ENCODE peak calls at places on chromosomes 7 and 10, in five cellular contexts. One of them, this sample, is unnamed.

GRCh38 chr7:116728413-116728812 is 56.4 kb downstream of the MET start:
- DNase-seq in upper lobe of right lung: no peak
- DNase-seq in body of pancreas: no peak
- DNase-seq in GM23338: no peak
- DNase-seq in Panc1: no peak
- DNase-seq in this sample: no peak

GRCh38 chr10:86969421-86970041 is 1.2 kb downstream of the ADIRF start:
- DNase-seq in upper lobe of right lung: no peak
- DNase-seq in body of pancreas: no peak
- DNase-seq in Panc1: no peak
- DNase-seq in GM23338: no peak
- DNase-seq in this sample: no peak

GRCh38 chr7:66167773-66168367 is 37.3 kb upstream of the TPST1 start:
- DNase-seq in body of pancreas: no peak
- DNase-seq in upper lobe of right lung: no peak
- DNase-seq in Panc1: peak; percentile 46
- DNase-seq in GM23338: no peak
- DNase-seq in this sample: no peak

GRCh38 chr7:3955026-3955425 is 654.0 kb downstream of the SDK1 start:
- DNase-seq in GM23338: no peak
- DNase-seq in upper lobe of right lung: no peak
- DNase-seq in Panc1: no peak
- DNase-seq in body of pancreas: no peak
- DNase-seq in this sample: no peak

GRCh38 chr10:101889256-101890210 is 45.9 kb upstream of the KCNIP2 start:
- DNase-seq in GM23338: peak; percentile 94
- DNase-seq in upper lobe of right lung: peak; percentile 71
- DNase-seq in body of pancreas: peak; percentile 73
- DNase-seq in Panc1: peak; percentile 53
- DNase-seq in this sample: peak; percentile 68

GRCh38 chr10:99906470-99906869 is 103.3 kb downstream of the DNMBP start:
- DNase-seq in body of pancreas: peak; percentile 17
- DNase-seq in upper lobe of right lung: no peak
- DNase-seq in Panc1: peak; percentile 42
- DNase-seq in GM23338: no peak
- DNase-seq in this sample: no peak

GRCh38 chr7:48004023-48004422 is 24.6 kb upstream of the HUS1 start:
- DNase-seq in GM23338: no peak
- DNase-seq in Panc1: no peak
- DNase-seq in upper lobe of right lung: no peak
- DNase-seq in body of pancreas: no peak
- DNase-seq in this sample: no peak

GRCh38 chr7:132735476-132735875 is 159.2 kb upstream of the PLXNA4 start:
- DNase-seq in body of pancreas: no peak
- DNase-seq in GM23338: no peak
- DNase-seq in upper lobe of right lung: no peak
- DNase-seq in Panc1: no peak
- DNase-seq in this sample: no peak

GRCh38 chr10:84258034-84258695 is 13.3 kb downstream of the RGR start:
- DNase-seq in Panc1: no peak
- DNase-seq in upper lobe of right lung: no peak
- DNase-seq in body of pancreas: no peak
- DNase-seq in GM23338: no peak
- DNase-seq in this sample: no peak

GRCh38 chr10:103852856-103853255 is 2.5 kb downstream of the SH3PXD2A start:
- DNase-seq in Panc1: no peak
- DNase-seq in GM23338: no peak
- DNase-seq in upper lobe of right lung: no peak
- DNase-seq in body of pancreas: no peak
- DNase-seq in this sample: no peak

GRCh38 chr7:651032-651728 is 75.3 kb upstream of the DNAAF5 start:
- DNase-seq in body of pancreas: no peak
- DNase-seq in Panc1: no peak
- DNase-seq in upper lobe of right lung: no peak
- DNase-seq in GM23338: no peak
- DNase-seq in this sample: no peak

GRCh38 chr10:43702213-43702935 is 53.7 kb upstream of the ZNF32 start:
- DNase-seq in upper lobe of right lung: peak; percentile 56
- DNase-seq in Panc1: no peak
- DNase-seq in body of pancreas: peak; percentile 61
- DNase-seq in GM23338: no peak
- DNase-seq in this sample: no peak

GRCh38 chr7:24778543-24779282 is 21.4 kb upstream of the GSDME start:
- DNase-seq in GM23338: no peak
- DNase-seq in body of pancreas: peak; percentile 69
- DNase-seq in Panc1: no peak
- DNase-seq in upper lobe of right lung: peak; percentile 71
- DNase-seq in this sample: no peak

GRCh38 chr7:157819517-157819807 is 482.7 kb downstream of the DNAJB6 start:
- DNase-seq in body of pancreas: no peak
- DNase-seq in Panc1: no peak
- DNase-seq in upper lobe of right lung: no peak
- DNase-seq in GM23338: no peak
- DNase-seq in this sample: no peak

GRCh38 chr10:131926253-131926652 is 25.4 kb downstream of the PPP2R2D start:
- DNase-seq in Panc1: no peak
- DNase-seq in upper lobe of right lung: no peak
- DNase-seq in GM23338: no peak
- DNase-seq in body of pancreas: no peak
- DNase-seq in this sample: no peak

GRCh38 chr7:123797673-123798526 is 47.1 kb upstream of the HYAL4 start:
- DNase-seq in body of pancreas: peak; percentile 74
- DNase-seq in upper lobe of right lung: no peak
- DNase-seq in GM23338: peak; percentile 86
- DNase-seq in Panc1: peak; percentile 62
- DNase-seq in this sample: peak; percentile 38

GRCh38 chr7:131188367-131189339 is 139.0 kb upstream of the MKLN1 start:
- DNase-seq in upper lobe of right lung: no peak
- DNase-seq in Panc1: peak; percentile 93
- DNase-seq in GM23338: no peak
- DNase-seq in body of pancreas: peak; percentile 43
- DNase-seq in this sample: peak; percentile 7

GRCh38 chr7:51324206-51324884 is 7.7 kb upstream of the COBL start:
- DNase-seq in upper lobe of right lung: no peak
- DNase-seq in Panc1: no peak
- DNase-seq in GM23338: no peak
- DNase-seq in body of pancreas: no peak
- DNase-seq in this sample: no peak

GRCh38 chr10:128097783-128098182 is 28.4 kb downstream of the MKI67 start:
- DNase-seq in Panc1: no peak
- DNase-seq in GM23338: no peak
- DNase-seq in body of pancreas: no peak
- DNase-seq in upper lobe of right lung: no peak
- DNase-seq in this sample: no peak

GRCh38 chr10:99329891-99330674 is 927 bp downstream of the CNNM1 start:
- DNase-seq in GM23338: peak; percentile 59
- DNase-seq in body of pancreas: peak; percentile 51
- DNase-seq in Panc1: no peak
- DNase-seq in upper lobe of right lung: peak; percentile 68
- DNase-seq in this sample: no peak

GRCh38 chr7:147197006-147197405 is 1080.4 kb downstream of the CNTNAP2 start:
- DNase-seq in upper lobe of right lung: no peak
- DNase-seq in body of pancreas: no peak
- DNase-seq in GM23338: no peak
- DNase-seq in Panc1: no peak
- DNase-seq in this sample: no peak

GRCh38 chr7:21128418-21128817 is 299.5 kb upstream of the SP4 start:
- DNase-seq in GM23338: no peak
- DNase-seq in Panc1: no peak
- DNase-seq in body of pancreas: no peak
- DNase-seq in upper lobe of right lung: no peak
- DNase-seq in this sample: no peak

GRCh38 chr10:117214401-117214800 is 17.1 kb downstream of the KCNK18 start:
- DNase-seq in Panc1: no peak
- DNase-seq in body of pancreas: no peak
- DNase-seq in upper lobe of right lung: no peak
- DNase-seq in GM23338: no peak
- DNase-seq in this sample: no peak

GRCh38 chr10:62037166-62037831 is 135.8 kb downstream of the ARID5B start:
- DNase-seq in body of pancreas: no peak
- DNase-seq in GM23338: no peak
- DNase-seq in upper lobe of right lung: no peak
- DNase-seq in Panc1: no peak
- DNase-seq in this sample: no peak

GRCh38 chr7:141339603-141340002 is 211.6 kb upstream of the AGK start:
- DNase-seq in GM23338: peak; percentile 41
- DNase-seq in body of pancreas: no peak
- DNase-seq in upper lobe of right lung: no peak
- DNase-seq in Panc1: no peak
- DNase-seq in this sample: no peak

GRCh38 chr7:129376076-129376777 is 58.0 kb upstream of the STRIP2 start:
- DNase-seq in upper lobe of right lung: no peak
- DNase-seq in Panc1: peak; percentile 47
- DNase-seq in GM23338: peak; percentile 68
- DNase-seq in body of pancreas: peak; percentile 64
- DNase-seq in this sample: peak; percentile 95
- TF ChIP-seq CTCF in upper lobe of right lung: peak; percentile 64
- TF ChIP-seq CTCF in Panc1: peak; percentile 82
- TF ChIP-seq CTCF in GM23338: peak; percentile 78
- TF ChIP-seq CTCF in body of pancreas: peak; percentile 13
- TF ChIP-seq CTCF in this sample: peak; percentile 33

GRCh38 chr7:128849156-128849515 is 13.5 kb upstream of the ATP6V1F start:
- DNase-seq in Panc1: no peak
- DNase-seq in upper lobe of right lung: no peak
- DNase-seq in body of pancreas: no peak
- DNase-seq in GM23338: no peak
- DNase-seq in this sample: no peak
- H3K36me3 ChIP-seq in Panc1: no peaks in the 10 kb centered on the region
- H3K36me3 ChIP-seq in upper lobe of right lung: no peaks in the 10 kb centered on the region
- H3K36me3 ChIP-seq in body of pancreas: no peaks in the 10 kb centered on the region
- H3K36me3 ChIP-seq in GM23338: no peaks in the 10 kb centered on the region
- H3K36me3 ChIP-seq in this sample: no peaks in the 10 kb centered on the region

DNA sequence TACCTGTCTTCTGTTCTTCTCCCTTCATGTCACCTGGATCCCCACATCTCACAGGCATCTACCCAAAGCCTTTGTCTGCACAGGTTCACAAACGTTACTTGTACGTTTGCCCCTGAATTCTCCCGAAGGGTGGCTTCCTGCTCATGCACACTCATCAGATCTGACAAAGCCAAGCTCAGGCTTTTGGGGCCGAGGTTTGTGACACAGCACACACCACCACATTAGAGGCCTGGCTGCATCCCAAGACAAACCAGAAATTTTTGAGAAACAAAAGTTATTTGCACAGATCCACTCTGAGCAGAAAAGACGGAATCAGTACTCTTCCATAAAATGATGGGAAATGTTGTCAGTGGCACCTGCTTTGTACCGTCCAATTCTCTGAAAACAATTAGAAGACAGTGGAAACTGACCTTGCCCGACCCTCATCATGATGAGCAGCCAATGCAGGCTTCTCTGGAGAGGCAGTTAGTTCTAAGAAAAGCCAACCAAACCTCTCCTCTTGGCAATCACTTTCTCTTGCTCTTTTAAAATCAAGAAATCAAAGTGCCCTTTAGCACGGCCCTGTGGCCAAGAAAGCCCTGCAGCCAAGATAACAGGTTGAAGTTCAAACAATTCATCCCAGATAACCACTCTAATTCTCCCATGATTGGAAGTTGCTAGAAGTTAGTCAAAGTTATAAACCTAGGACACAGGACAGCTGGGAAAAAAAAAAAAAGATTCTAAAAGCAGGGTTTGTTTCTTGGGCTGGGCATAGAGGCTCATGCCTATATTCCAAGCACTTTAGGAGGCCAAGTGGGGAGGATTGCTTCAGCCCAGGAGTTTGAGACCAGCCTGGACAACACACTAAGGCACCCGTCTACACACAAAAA is 13.6 kb upstream of the SVIL start:
- DNase-seq in Panc1: no peak
- DNase-seq in upper lobe of right lung: no peak
- DNase-seq in GM23338: no peak
- DNase-seq in body of pancreas: no peak
- DNase-seq in this sample: peak; percentile 45
- H3K4me3 ChIP-seq in Panc1: no peak overlapping the region
- H3K4me3 ChIP-seq in upper lobe of right lung: no peak overlapping the region
- H3K4me3 ChIP-seq in GM23338: no peak overlapping the region
- H3K4me3 ChIP-seq in body of pancreas: no peak overlapping the region
- H3K4me3 ChIP-seq in this sample: no peak overlapping the region

GRCh38 chr10:17734432-17735110 is 17.4 kb upstream of the TMEM236 start:
- DNase-seq in GM23338: no peak
- DNase-seq in Panc1: no peak
- DNase-seq in body of pancreas: no peak
- DNase-seq in upper lobe of right lung: no peak
- DNase-seq in this sample: no peak
- TF ChIP-seq CTCF in GM23338: no peak
- TF ChIP-seq CTCF in Panc1: no peak
- TF ChIP-seq CTCF in body of pancreas: no peak
- TF ChIP-seq CTCF in upper lobe of right lung: no peak
- TF ChIP-seq CTCF in this sample: no peak

This sample was measured in mucosa of descending colon.